ENCODE peak calls at places on chromosomes 16 and 17, in nine cellular contexts. M is cardiac fibroblast, J is neural progenitor cell, N is lung, B is lower leg skin, I is body of pancreas, L is A549, C is tibial artery, U is endothelial cell of umbilical vein. Z is an unnamed sample.

GRCh38 chr17:32943206-32943605 is 15.3 kb downstream of the TMEM98 start:
- DNase-seq in C (no peak), L (no peak), J (no peak), M (peak; percentile 38), U (no peak), N (peak; percentile 56), B (no peak), I (peak; percentile 79), Z (no peak)

GRCh38 chr17:67401598-67402504 is 24.8 kb downstream of the PITPNC1 start:
- DNase-seq in N (no peak), M (no peak), J (no peak), I (no peak), L (no peak), C (no peak), B (no peak), U (no peak), Z (no peak)

GRCh38 chr17:73983623-73984410 is 219.7 kb upstream of the RPL38 start:
- DNase-seq in J (no peak), U (no peak), N (no peak), L (no peak), C (peak; percentile 34), M (no peak), I (no peak), B (no peak), Z (no peak)

GRCh38 chr17:55238931-55239297 is 25.8 kb upstream of the HLF start:
- DNase-seq in N (no peak), B (no peak), M (peak; percentile 4), C (no peak), I (peak; percentile 16), U (no peak), L (no peak), J (peak; percentile 42), Z (no peak)

GRCh38 chr17:4796550-4796915 is 569 bp downstream of the PSMB6 start:
- DNase-seq in C (no peak), U (peak; percentile 56), L (peak; percentile 65), I (no peak), B (no peak), J (peak; percentile 70), M (peak; percentile 47), N (no peak), Z (no peak)

GRCh38 chr16:8944113-8944765 is 19.5 kb downstream of the USP7 start:
- DNase-seq in M (no peak), I (no peak), L (no peak), C (no peak), B (no peak), U (no peak), J (no peak), N (no peak), Z (peak; percentile 40)

GRCh38 chr17:66941773-66942452 is 22.6 kb upstream of the CACNG4 start:
- DNase-seq in N (no peak), U (no peak), I (no peak), B (no peak), J (no peak), M (no peak), C (no peak), L (no peak), Z (no peak)

GRCh38 chr17:10327640-10328039 is 45.2 kb downstream of the MYH13 start:
- DNase-seq in U (peak; percentile 37), C (peak; percentile 85), L (peak; percentile 87), B (peak; percentile 95), M (peak; percentile 87), I (peak; percentile 79), J (peak; percentile 91), N (peak; percentile 76), Z (peak; percentile 39)

GRCh38 chr17:82278786-82279379 is 5.4 kb upstream of the CSNK1D start:
- DNase-seq in M (no peak), B (no peak), N (no peak), J (no peak), C (no peak), I (peak; percentile 45), U (no peak), L (no peak), Z (no peak)

GRCh38 chr16:22035094-22035675 is 27.3 kb downstream of the MOSMO start:
- DNase-seq in N (no peak), M (peak; percentile 31), B (no peak), C (no peak), U (no peak), J (no peak), I (no peak), L (no peak), Z (no peak)

GRCh38 chr16:16076400-16076901 is 127.0 kb downstream of the ABCC1 start:
- DNase-seq in I (no peak), N (no peak), M (no peak), B (no peak), C (no peak), J (no peak), L (no peak), U (no peak), Z (no peak)

GRCh38 chr16:8634991-8635736 is 13.7 kb downstream of the METTL22 start:
- DNase-seq in L (peak; percentile 64), M (peak; percentile 45), J (peak; percentile 80), N (no peak), I (no peak), B (no peak), C (no peak), U (no peak), Z (no peak)

GRCh38 chr17:45221081-45221996 is at the start of gene FMNL1:
- DNase-seq in L (no peak), M (no peak), J (peak; percentile 77), N (peak; percentile 72), I (no peak), C (peak; percentile 42), B (peak; percentile 92), U (no peak), Z (no peak)

GRCh38 chr17:80882926-80883685 is 108.5 kb upstream of the CHMP6 start:
- DNase-seq in C (no peak), N (no peak), J (no peak), M (no peak), U (no peak), L (no peak), B (no peak), I (no peak), Z (no peak)

GRCh38 chr16:81626181-81626674 is 152.9 kb upstream of the PLCG2 start:
- DNase-seq in M (no peak), U (no peak), B (no peak), L (no peak), N (no peak), I (no peak), C (no peak), J (no peak), Z (no peak)

GRCh38 chr16:67701420-67701819 is 17.7 kb downstream of the GFOD2 start:
- DNase-seq in I (no peak), B (no peak), U (no peak), L (no peak), C (no peak), J (no peak), M (no peak), N (no peak), Z (no peak)

GRCh38 chr17:76132574-76133338 is 8.3 kb downstream of the FOXJ1 start:
- DNase-seq in I (peak; percentile 68), U (no peak), M (no peak), B (no peak), J (peak; percentile 55), L (no peak), N (peak; percentile 77), C (no peak), Z (no peak)
- TF ChIP-seq CTCF in I (peak; percentile 26), U (no peak), M (no peak), B (no peak), J (no peak), L (no peak), N (no peak), C (no peak), Z (no peak)

DNA sequence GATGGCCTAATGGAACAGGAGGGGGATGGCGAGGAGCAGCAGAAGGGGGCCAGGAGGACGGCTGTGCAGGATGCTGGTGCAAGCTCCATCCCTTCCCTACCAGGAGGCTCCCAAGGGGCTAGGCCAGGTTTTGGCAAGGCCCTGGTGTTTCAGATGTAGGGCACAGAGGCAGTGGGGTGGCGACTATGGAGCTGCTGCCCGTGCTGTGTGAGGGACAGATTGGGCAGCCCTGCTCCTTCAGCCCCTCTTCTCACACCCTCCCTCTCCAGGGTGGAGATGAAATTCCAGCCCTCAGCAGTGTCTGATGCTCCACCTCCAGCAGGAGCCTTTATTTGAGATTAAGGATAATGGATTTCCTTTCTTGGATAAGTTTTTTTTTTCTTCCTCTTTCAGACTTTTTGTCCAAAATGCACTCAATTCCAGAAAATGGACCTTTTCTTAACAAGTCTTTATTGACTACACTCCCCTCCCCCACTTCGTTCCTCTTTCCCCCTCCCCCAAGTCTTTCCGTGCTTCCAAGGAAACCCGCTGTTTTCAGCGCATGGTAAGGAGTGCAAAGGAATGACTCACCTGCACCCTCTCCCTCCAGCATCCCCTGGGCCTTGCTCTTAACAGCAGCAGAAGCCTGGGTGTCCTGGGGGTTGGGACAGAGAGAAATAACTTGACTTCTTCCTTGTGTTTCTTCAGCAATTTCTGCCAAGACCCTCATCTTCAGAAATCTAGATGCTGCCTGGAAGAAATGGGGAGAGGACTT is 95.2 kb downstream of the CCDC182 start:
- DNase-seq in M (peak; percentile 17), U (no peak), C (no peak), B (no peak), L (peak; percentile 72), I (no peak), J (peak; percentile 25), N (no peak), Z (no peak)
- H3K4me3 ChIP-seq in M (no peak overlapping the region), U (no peak overlapping the region), C (no peak overlapping the region), B (no peak overlapping the region), L (no peak overlapping the region), I (no peak overlapping the region), J (no peak overlapping the region), N (no peak overlapping the region), Z (no peak overlapping the region)

DNA sequence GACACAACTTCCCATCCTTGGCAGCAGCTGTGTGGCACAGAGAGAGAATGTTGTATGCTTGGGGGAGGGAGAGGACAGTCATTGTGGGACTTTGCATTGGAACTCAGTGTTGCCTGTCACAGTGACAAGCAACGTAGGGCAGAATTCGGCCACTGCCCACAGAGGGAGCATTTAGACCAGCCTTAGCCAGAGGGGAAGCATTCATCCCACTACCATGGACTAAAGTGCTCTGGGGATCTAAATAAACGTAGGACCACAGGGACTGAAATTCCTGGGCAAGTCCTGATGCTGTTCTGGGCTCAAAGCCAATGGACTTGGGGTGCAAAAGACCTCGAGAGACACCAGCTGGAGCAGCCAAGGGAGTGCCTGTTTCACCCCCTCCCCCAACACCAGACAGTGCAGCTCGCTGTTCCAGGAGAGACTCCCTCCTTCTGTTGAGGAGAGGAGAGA is 44.9 kb downstream of the ABCA8 start:
- DNase-seq in L (no peak), C (peak; percentile 25), M (peak; percentile 57), I (no peak), N (no peak), J (peak; percentile 31), U (no peak), B (no peak), Z (no peak)
- TF ChIP-seq CTCF in L (no peak), C (no peak), M (no peak), I (no peak), N (no peak), J (no peak), U (no peak), B (no peak), Z (no peak)

DNA sequence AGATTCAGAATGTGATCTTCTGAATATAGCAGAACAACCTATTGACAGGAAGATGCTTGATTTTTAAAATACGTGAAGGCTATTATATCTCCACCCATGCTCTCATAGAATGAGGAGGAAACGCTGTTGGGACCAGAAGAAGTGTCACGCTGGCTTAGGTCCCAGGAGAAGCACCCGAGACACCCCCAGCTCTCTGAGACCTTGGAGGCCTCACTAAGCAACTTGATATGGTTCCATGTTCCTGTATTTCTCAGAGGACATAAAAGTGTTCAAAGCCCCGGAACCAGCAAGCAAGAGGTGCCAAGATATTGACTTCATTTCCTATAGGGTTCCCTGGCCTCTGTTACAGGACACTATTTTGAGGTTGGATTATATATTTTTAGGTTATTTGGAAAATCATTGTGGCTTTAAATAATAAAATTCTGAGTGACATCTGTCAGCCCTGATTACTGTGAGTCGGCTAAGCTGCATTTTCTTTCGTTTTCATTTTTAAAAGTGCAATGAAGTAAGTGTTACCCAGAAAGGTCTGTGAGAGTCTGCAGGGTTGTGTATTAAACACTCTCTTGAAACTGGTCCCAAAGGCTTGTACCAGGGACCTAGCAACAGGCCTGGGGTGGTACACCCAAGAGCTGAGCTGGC is 400.0 kb downstream of the SOX9 start:
- DNase-seq in B (no peak), U (no peak), J (no peak), N (no peak), I (no peak), C (no peak), M (no peak), L (no peak), Z (no peak)
- H3K4me3 ChIP-seq in B (no peak overlapping the region), U (no peak overlapping the region), J (no peak overlapping the region), N (no peak overlapping the region), I (no peak overlapping the region), C (no peak overlapping the region), M (no peak overlapping the region), L (no peak overlapping the region), Z (peak overlapping the region; percentile 6)

Z was measured in GM12864.